ENCODE peak calls at places on chromosomes 16 and 17, in five cellular contexts. N, K, D, J and T are unnamed samples.

GRCh38 chr17:35171834-35172233 is 22.4 kb downstream of the SLC35G3 start:
- DNase-seq in D (no peak), N (no peak), J (peak), K (no peak), T (no peak)

GRCh38 chr17:41697122-41697962 is 8.7 kb downstream of the EIF1 start:
- DNase-seq in J (peak), K (peak), N (peak), D (no peak), T (peak)

GRCh38 chr17:30821751-30822723 is 2.5 kb downstream of the CRLF3 start:
- DNase-seq in N (no peak), J (no peak), K (no peak), D (no peak), T (no peak)

GRCh38 chr16:86520317-86521210 is 10.2 kb downstream of the FOXF1 start:
- DNase-seq in D (no peak), J (no peak), K (no peak), N (no peak), T (no peak)

GRCh38 chr16:58366247-58367031 is 25.8 kb upstream of the GINS3 start:
- DNase-seq in J (peak), N (peak), K (no peak), D (no peak), T (no peak)

GRCh38 chr16:66266436-66267286 is 99.8 kb upstream of the CDH5 start:
- DNase-seq in J (peak), K (no peak), N (no peak), D (no peak), T (no peak)

GRCh38 chr17:8701754-8702153 is 42.9 kb downstream of the CCDC42 start:
- DNase-seq in D (no peak), N (no peak), J (no peak), K (no peak), T (no peak)

GRCh38 chr16:22194707-22195444 is 11.2 kb upstream of the EEF2K start:
- DNase-seq in J (no peak), D (no peak), N (no peak), K (no peak), T (no peak)

GRCh38 chr17:40952675-40953074 is 14.1 kb downstream of the KRT39 start:
- DNase-seq in D (peak), J (peak), N (no peak), K (no peak), T (no peak)

GRCh38 chr17:9817086-9817485 is 4.8 kb downstream of the GSG1L2 start:
- DNase-seq in N (peak), J (peak), D (no peak), K (no peak), T (peak)

GRCh38 chr17:80068301-80069160 is 32.1 kb downstream of the CCDC40 start:
- DNase-seq in K (no peak), J (peak), N (no peak), D (no peak), T (no peak)

GRCh38 chr16:68227850-68228553 is 7.9 kb downstream of the ESRP2 start:
- DNase-seq in J (no peak), D (no peak), K (no peak), N (no peak), T (no peak)

GRCh38 chr17:42759982-42760651 is 910 bp upstream of the RAMP2 start:
- DNase-seq in J (no peak), N (no peak), K (no peak), D (no peak), T (no peak)

GRCh38 chr17:32916134-32916533 is 11.8 kb upstream of the TMEM98 start:
- DNase-seq in N (no peak), D (no peak), J (no peak), K (no peak), T (no peak)

GRCh38 chr16:64238576-64238975 is 883.3 kb downstream of the CDH11 start:
- DNase-seq in K (no peak), J (no peak), D (peak), N (no peak), T (no peak)

GRCh38 chr17:50346313-50347086 is 574 bp downstream of the XYLT2 start:
- DNase-seq in K (no peak), N (no peak), J (no peak), D (no peak), T (peak)

GRCh38 chr16:68356249-68356918 is 45.6 kb downstream of the PRMT7 start:
- DNase-seq in K (no peak), D (no peak), J (no peak), N (no peak), T (peak)

GRCh38 chr16:23587726-23588125 is 8.4 kb downstream of the NDUFAB1 start:
- DNase-seq in N (no peak), J (peak), D (peak), K (no peak), T (no peak)